ENCODE peak calls at places on chromosomes 6 and 20, in four cellular contexts. R is GM19239, X is thoracic aorta, I is NCI-H1694 treated with DMSO at 0.1 percent for 48 hours. V is an unnamed sample.

GRCh38 chr6:21915707-21916399 is 322.3 kb downstream of the SOX4 start:
- DNase-seq in R (no peak), I (no peak), X (no peak), V (no peak)

GRCh38 chr20:38337561-38338140 is 8.6 kb upstream of the LBP start:
- DNase-seq in R (no peak), I (no peak), X (no peak), V (no peak)

GRCh38 chr6:105805581-105806023 is 280.5 kb upstream of the PRDM1 start:
- DNase-seq in R (no peak), X (no peak), I (no peak), V (no peak)

GRCh38 chr6:122726649-122727048 is 52.9 kb upstream of the FABP7 start:
- DNase-seq in R (no peak), X (no peak), I (no peak), V (no peak)

GRCh38 chr6:6622557-6622956 is 34.0 kb downstream of the LY86 start:
- DNase-seq in I (peak), R (no peak), X (no peak), V (no peak)

GRCh38 chr20:33419140-33419974 is 18.0 kb upstream of the CDK5RAP1 start:
- DNase-seq in R (no peak), X (no peak), I (no peak), V (no peak)

GRCh38 chr6:6781877-6782236 is 193.3 kb downstream of the LY86 start:
- DNase-seq in X (no peak), I (no peak), R (no peak), V (no peak)

GRCh38 chr6:169190970-169191369 is 62.7 kb downstream of the THBS2 start:
- DNase-seq in X (no peak), I (no peak), R (no peak), V (no peak)

GRCh38 chr6:68559052-68559451 is 76.0 kb upstream of the ADGRB3 start:
- DNase-seq in R (no peak), I (peak), X (no peak), V (no peak)

GRCh38 chr6:42434237-42434636 is 17.5 kb downstream of the TRERF1 start:
- DNase-seq in R (no peak), I (no peak), X (no peak), V (no peak)

GRCh38 chr20:36579996-36580545 is 6.7 kb downstream of the TGIF2 start:
- DNase-seq in I (no peak), R (no peak), X (no peak), V (no peak)

GRCh38 chr6:160992323-160993314 is 1.1 kb downstream of the MAP3K4 start:
- DNase-seq in R (no peak), X (no peak), I (peak), V (peak)

GRCh38 chr6:125700591-125701353 is 48.7 kb upstream of the HEY2 start:
- DNase-seq in I (no peak), R (no peak), X (no peak), V (no peak)

GRCh38 chr20:57013741-57014140 is 252.7 kb downstream of the BMP7 start:
- DNase-seq in X (no peak), R (no peak), I (no peak), V (no peak)

GRCh38 chr6:21479140-21479539 is 114.4 kb upstream of the SOX4 start:
- DNase-seq in R (no peak), X (no peak), I (no peak), V (no peak)

GRCh38 chr20:4726710-4727391 is 5.1 kb downstream of the PRND start:
- DNase-seq in I (no peak), X (peak), R (peak), V (peak)

GRCh38 chr6:135088818-135089809 is 34.5 kb upstream of the HBS1L start:
- DNase-seq in I (peak), R (no peak), X (no peak), V (no peak)

GRCh38 chr6:139757766-139758655 is 383.6 kb upstream of the CITED2 start:
- DNase-seq in X (no peak), R (no peak), I (no peak), V (peak)

GRCh38 chr6:17768881-17769280 is 62.2 kb upstream of the NUP153 start:
- DNase-seq in R (no peak), X (no peak), I (no peak), V (no peak)

GRCh38 chr6:109370336-109370735 is 11.9 kb downstream of the CD164 start:
- DNase-seq in R (no peak), X (no peak), I (no peak), V (no peak)

GRCh38 chr6:137579612-137580011 is 85.4 kb upstream of the OLIG3 start:
- DNase-seq in I (no peak), R (no peak), X (no peak), V (no peak)

GRCh38 chr20:59588236-59588855 is 16.0 kb upstream of the PHACTR3 start:
- DNase-seq in X (no peak), I (no peak), R (no peak), V (no peak)

GRCh38 chr6:131861356-131861755 is 53.5 kb downstream of the ENPP1 start:
- DNase-seq in R (no peak), X (no peak), I (no peak), V (no peak)

GRCh38 chr6:137641474-137642077 is 147.4 kb upstream of the OLIG3 start:
- DNase-seq in R (peak), I (peak), X (peak), V (peak)

GRCh38 chr6:106520711-106521367 is 108.5 kb downstream of the RTN4IP1 start:
- DNase-seq in I (no peak), R (no peak), X (no peak), V (no peak)

GRCh38 chr20:63164681-63165537 is 51.0 kb downstream of the YTHDF1 start:
- DNase-seq in X (no peak), I (no peak), R (no peak), V (no peak)

GRCh38 chr6:136968831-136969230 is 46.7 kb downstream of the SLC35D3 start:
- DNase-seq in X (no peak), I (no peak), R (no peak), V (no peak)

GRCh38 chr6:145865175-145865574 is 50.6 kb upstream of the FBXO30 start:
- DNase-seq in R (no peak), I (no peak), X (no peak), V (no peak)

GRCh38 chr6:72784581-72784980 is 162.7 kb downstream of the KCNQ5 start:
- DNase-seq in R (no peak), X (no peak), I (no peak), V (no peak)

GRCh38 chr20:58650181-58650775 is 805 bp upstream of the STX16 start:
- DNase-seq in R (peak), X (no peak), I (no peak), V (peak)

GRCh38 chr20:40275738-40276137 is 413.3 kb downstream of the MAFB start:
- DNase-seq in I (no peak), R (no peak), X (no peak), V (no peak)

GRCh38 chr6:154865291-154865690 is 129.8 kb upstream of the TIAM2 start:
- DNase-seq in X (no peak), I (no peak), R (no peak), V (no peak)

GRCh38 chr20:24746351-24746685 is 202.8 kb upstream of the CST7 start:
- DNase-seq in R (no peak), X (no peak), I (no peak), V (no peak)

GRCh38 chr6:47044418-47044817 is 2.3 kb upstream of the ADGRF1 start:
- DNase-seq in R (no peak), I (no peak), X (no peak), V (no peak)

GRCh38 chr6:3318821-3319540 is 60.2 kb downstream of the PSMG4 start:
- DNase-seq in X (no peak), R (no peak), I (no peak), V (no peak)

GRCh38 chr20:38434310-38434741 is 802 bp downstream of the SNHG17 start:
- DNase-seq in I (no peak), R (no peak), X (no peak), V (no peak)

GRCh38 chr6:74249658-74250057 is 553.7 kb downstream of the CD109 start:
- DNase-seq in R (no peak), X (no peak), I (no peak), V (no peak)

GRCh38 chr6:160190974-160191373 is 67.6 kb downstream of the SLC22A2 start:
- DNase-seq in R (no peak), X (no peak), I (no peak), V (no peak)

V was measured in tibial nerve.